ENCODE peak calls at places on chromosomes 6 and 20, in five cellular contexts. X, G, Y, F and O are unnamed samples.
A peak's percentile ranks its signal among the peaks of the same experiment; 100 is the strongest.

GRCh38 chr6:37673436-37673835 is 24.2 kb downstream of the MDGA1 start:
- DNase-seq in X (no peak), G (no peak), Y (no peak), F (no peak), O (no peak)

GRCh38 chr20:31606928-31607639 is 2.0 kb downstream of the ID1 start:
- DNase-seq in X (peak; percentile 88), G (no peak), Y (peak; percentile 73), F (no peak), O (peak; percentile 77)

GRCh38 chr6:169046021-169046420 is 207.6 kb downstream of the THBS2 start:
- DNase-seq in X (no peak), G (no peak), Y (peak; percentile 51), F (no peak), O (no peak)

GRCh38 chr20:45629496-45630100 is at the start of gene WFDC10A:
- DNase-seq in X (peak; percentile 59), G (no peak), Y (peak; percentile 47), F (peak; percentile 66), O (peak; percentile 84)

GRCh38 chr6:145865175-145865574 is 50.6 kb upstream of the FBXO30 start:
- DNase-seq in X (no peak), G (no peak), Y (no peak), F (no peak), O (no peak)

GRCh38 chr6:124963416-124964083 is 1.3 kb downstream of the RNF217 start:
- DNase-seq in X (peak; percentile 46), G (no peak), Y (peak; percentile 55), F (no peak), O (no peak)

GRCh38 chr20:11553603-11554002 is 364.1 kb upstream of the BTBD3 start:
- DNase-seq in X (peak; percentile 29), G (no peak), Y (peak; percentile 20), F (no peak), O (no peak)

GRCh38 chr20:23889775-23890187 is 10.2 kb upstream of the CST5 start:
- DNase-seq in X (peak; percentile 64), G (no peak), Y (peak; percentile 47), F (peak; percentile 59), O (peak; percentile 80)

GRCh38 chr20:59648720-59649119 is 44.4 kb downstream of the PHACTR3 start:
- DNase-seq in X (no peak), G (no peak), Y (no peak), F (no peak), O (no peak)

GRCh38 chr20:5524886-5525285 is 208.1 kb upstream of the PROKR2 start:
- DNase-seq in X (peak; percentile 29), G (no peak), Y (no peak), F (no peak), O (no peak)

GRCh38 chr20:61640171-61640570 is 388.1 kb downstream of the CDH4 start:
- DNase-seq in X (no peak), G (no peak), Y (no peak), F (no peak), O (no peak)

GRCh38 chr20:58995461-58996225 is 11.4 kb downstream of the CTSZ start:
- DNase-seq in X (no peak), G (no peak), Y (no peak), F (no peak), O (no peak)

GRCh38 chr6:5610640-5611039 is 349.3 kb downstream of the FARS2 start:
- DNase-seq in X (no peak), G (no peak), Y (no peak), F (no peak), O (no peak)
- TF ChIP-seq CTCF in X (no peak), G (no peak), Y (no peak), F (no peak), O (peak; percentile 22)

GRCh38 chr6:35018746-35019145 is 122.4 kb downstream of the TCP11 start:
- DNase-seq in X (no peak), G (no peak), Y (no peak), F (no peak), O (no peak)

GRCh38 chr6:35017461-35018183 is 123.5 kb downstream of the TCP11 start:
- DNase-seq in X (peak; percentile 56), G (peak; percentile 85), Y (peak; percentile 46), F (peak; percentile 81), O (no peak)

GRCh38 chr6:35018184-35018523 is 123.0 kb downstream of the TCP11 start:
- DNase-seq in X (no peak), G (no peak), Y (no peak), F (no peak), O (no peak)

GRCh38 chr6:35019831-35020230 is 121.3 kb downstream of the TCP11 start:
- DNase-seq in X (no peak), G (no peak), Y (no peak), F (no peak), O (no peak)

GRCh38 chr6:35019171-35019570 is 122.0 kb downstream of the TCP11 start:
- DNase-seq in X (no peak), G (no peak), Y (no peak), F (no peak), O (peak; percentile 71)
- H3K4me3 ChIP-seq in X (no peak overlapping the region), G (peak overlapping the region; percentile 73), Y (no peak overlapping the region), F (peak overlapping the region; percentile 68), O (no peak overlapping the region)

DNA sequence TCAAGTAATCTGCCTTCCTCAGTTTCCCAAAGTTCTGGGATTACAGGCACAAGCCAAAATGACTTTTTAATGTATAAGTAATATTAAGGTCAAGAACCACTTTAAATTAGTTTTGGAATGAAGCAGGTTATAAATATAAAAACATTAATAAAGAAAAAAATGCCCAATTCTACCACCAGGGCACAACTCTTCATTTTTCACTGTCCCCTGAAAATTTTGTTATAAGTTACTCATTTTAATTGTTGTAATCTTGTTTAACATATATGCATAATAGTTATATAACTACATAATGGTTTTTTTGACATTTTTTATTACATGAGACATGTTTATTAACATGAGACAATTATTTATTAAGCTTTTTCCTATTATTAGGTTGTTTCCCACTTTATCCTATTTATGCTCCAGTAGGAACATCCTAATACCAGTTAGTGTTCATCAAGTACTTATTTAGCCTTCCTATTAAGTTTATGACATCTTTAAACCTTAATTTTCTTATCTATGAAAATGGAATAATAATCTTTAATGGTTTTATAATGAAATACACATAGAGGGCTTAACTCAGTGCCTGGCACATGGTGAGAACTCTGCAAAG is 182.1 kb upstream of the SCGN start:
- DNase-seq in X (no peak), G (no peak), Y (no peak), F (no peak), O (no peak)
- TF ChIP-seq CTCF in X (no peak), G (no peak), Y (peak; percentile 40), F (no peak), O (peak; percentile 16)

GRCh38 chr6:161228911-161229591 is 44.8 kb downstream of the AGPAT4 start:
- DNase-seq in X (peak; percentile 76), G (no peak), Y (peak; percentile 84), F (no peak), O (no peak)
- H3K4me3 ChIP-seq in X (no peak overlapping the region), G (no peak overlapping the region), Y (peak overlapping the region; percentile 9), F (no peak overlapping the region), O (no peak overlapping the region)

DNA sequence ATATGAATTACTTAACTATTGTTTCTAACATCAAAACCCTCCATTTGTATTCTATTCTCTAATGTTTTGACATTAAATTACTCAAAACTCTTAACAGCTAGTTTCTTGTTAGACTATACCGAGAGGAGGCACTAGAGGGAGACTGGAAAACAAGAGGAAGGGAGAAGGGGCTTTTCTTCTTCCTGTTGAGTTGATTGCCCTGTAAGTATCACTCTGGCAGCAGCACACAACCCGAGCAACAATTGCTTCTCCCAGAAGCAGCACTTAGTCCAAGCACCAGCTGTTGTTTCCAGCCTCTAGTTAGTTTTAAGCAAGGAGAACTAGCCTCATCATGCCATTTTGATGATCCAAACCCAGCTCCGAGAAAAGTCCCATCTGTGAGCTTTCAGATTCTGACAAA is 603.8 kb downstream of the PRKN start:
- DNase-seq in X (peak; percentile 40), G (no peak), Y (no peak), F (no peak), O (no peak)
- TF ChIP-seq CTCF in X (peak; percentile 48), G (no peak), Y (no peak), F (no peak), O (no peak)

DNA sequence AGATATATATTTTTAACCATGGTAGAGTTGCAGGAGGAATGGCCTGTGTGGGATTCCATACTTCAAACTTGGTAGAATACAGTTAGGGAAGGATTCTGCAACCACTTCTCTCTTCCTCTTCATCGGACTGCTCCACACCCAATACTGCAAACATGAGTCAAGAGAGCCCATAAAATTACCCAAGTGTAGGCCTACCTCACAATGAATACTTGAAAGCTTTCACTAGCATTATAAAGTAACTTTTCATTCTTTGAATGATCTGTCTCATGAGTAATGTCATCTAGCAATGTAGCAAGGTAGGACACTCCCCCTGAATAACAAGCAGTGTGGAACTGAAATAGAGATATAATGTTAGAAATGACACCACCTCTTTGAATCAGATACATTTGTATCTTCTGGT is 79.4 kb downstream of the FOXC1 start:
- DNase-seq in X (no peak), G (no peak), Y (no peak), F (no peak), O (no peak)
- H3K4me3 ChIP-seq in X (no peak overlapping the region), G (no peak overlapping the region), Y (no peak overlapping the region), F (no peak overlapping the region), O (no peak overlapping the region)

GRCh38 chr6:101527467-101527866 is 134.0 kb downstream of the GRIK2 start:
- DNase-seq in X (no peak), G (no peak), Y (no peak), F (no peak), O (no peak)

GRCh38 chr6:101534821-101535220 is 141.3 kb downstream of the GRIK2 start:
- DNase-seq in X (no peak), G (no peak), Y (peak; percentile 50), F (no peak), O (no peak)

GRCh38 chr6:101534386-101534785 is 140.9 kb downstream of the GRIK2 start:
- DNase-seq in X (no peak), G (no peak), Y (peak; percentile 45), F (no peak), O (no peak)

GRCh38 chr6:101531538-101531937 is 138.0 kb downstream of the GRIK2 start:
- DNase-seq in X (no peak), G (no peak), Y (no peak), F (no peak), O (no peak)
- TF ChIP-seq CTCF in X (no peak), G (no peak), Y (no peak), F (no peak), O (no peak)